ENCODE peak calls at places on chromosomes 13 and 19, in eight cellular contexts. X, S, G, J, N, M, C and W are unnamed samples.

GRCh38 chr19:33344210-33344609 is 29.3 kb upstream of the CEBPG start:
- DNase-seq in X (no peak), S (no peak), G (no peak), J (no peak), N (no peak), M (no peak), C (no peak), W (peak; percentile 28)

GRCh38 chr13:54029720-54030119 is 1001.1 kb downstream of the OLFM4 start:
- DNase-seq in X (no peak), S (no peak), G (no peak), J (no peak), N (no peak), M (no peak), C (no peak), W (no peak)

GRCh38 chr13:39835253-39835652 is 179.8 kb downstream of the COG6 start:
- DNase-seq in X (no peak), S (no peak), G (no peak), J (no peak), N (no peak), M (no peak), C (no peak), W (no peak)

GRCh38 chr19:23698711-23699520 is 11.9 kb upstream of the ZNF675 start:
- DNase-seq in X (peak; percentile 25), S (no peak), G (no peak), J (no peak), N (no peak), M (no peak), C (no peak), W (no peak)

GRCh38 chr19:50912727-50913716 is 1.8 kb upstream of the KLK4 start:
- DNase-seq in X (no peak), S (no peak), G (no peak), J (no peak), N (peak; percentile 42), M (no peak), C (no peak), W (no peak)

GRCh38 chr13:36696410-36696809 is 22.6 kb downstream of the SERTM1 start:
- DNase-seq in X (no peak), S (no peak), G (no peak), J (no peak), N (no peak), M (no peak), C (no peak), W (no peak)

GRCh38 chr19:1512671-1513491 is at the start of gene ADAMTSL5:
- DNase-seq in X (peak; percentile 45), S (no peak), G (peak; percentile 41), J (peak; percentile 32), N (peak; percentile 93), M (peak; percentile 67), C (peak; percentile 78), W (no peak)

GRCh38 chr13:19960673-19961015 is 2.1 kb downstream of the ZMYM2 start:
- DNase-seq in X (no peak), S (no peak), G (no peak), J (no peak), N (peak; percentile 13), M (no peak), C (no peak), W (no peak)

GRCh38 chr13:41365636-41366035 is 54.6 kb downstream of the NAA16 start:
- DNase-seq in X (no peak), S (no peak), G (no peak), J (no peak), N (no peak), M (no peak), C (no peak), W (no peak)

GRCh38 chr13:77779461-77780272 is 82.2 kb downstream of the SLAIN1 start:
- DNase-seq in X (no peak), S (peak; percentile 32), G (peak; percentile 1), J (peak; percentile 75), N (peak; percentile 25), M (no peak), C (peak; percentile 34), W (no peak)

GRCh38 chr19:1935484-1936208 is 5.3 kb upstream of the CSNK1G2 start:
- DNase-seq in X (no peak), S (no peak), G (no peak), J (no peak), N (no peak), M (no peak), C (no peak), W (no peak)

GRCh38 chr13:50463662-50464061 is 379.8 kb downstream of the DLEU7 start:
- DNase-seq in X (no peak), S (no peak), G (no peak), J (no peak), N (no peak), M (no peak), C (no peak), W (no peak)

GRCh38 chr13:99376132-99376531 is 68.9 kb upstream of the GPR183 start:
- DNase-seq in X (no peak), S (no peak), G (no peak), J (no peak), N (peak; percentile 61), M (no peak), C (no peak), W (no peak)

GRCh38 chr19:19579533-19580361 is 38.7 kb downstream of the PBX4 start:
- DNase-seq in X (no peak), S (no peak), G (no peak), J (no peak), N (no peak), M (no peak), C (no peak), W (peak; percentile 30)

GRCh38 chr13:108342369-108343289 is 73.1 kb downstream of the TNFSF13B start:
- DNase-seq in X (no peak), S (no peak), G (peak; percentile 4), J (no peak), N (peak; percentile 16), M (no peak), C (no peak), W (no peak)

GRCh38 chr13:114203536-114203935 is 24.5 kb downstream of the CFAP97D2 start:
- DNase-seq in X (no peak), S (no peak), G (no peak), J (no peak), N (no peak), M (no peak), C (no peak), W (no peak)

GRCh38 chr13:69641773-69642172 is 465.9 kb upstream of the ATXN8OS start:
- DNase-seq in X (no peak), S (no peak), G (no peak), J (no peak), N (no peak), M (no peak), C (no peak), W (no peak)

GRCh38 chr13:21033866-21034601 is 27.4 kb downstream of the LATS2 start:
- DNase-seq in X (no peak), S (no peak), G (no peak), J (no peak), N (no peak), M (no peak), C (no peak), W (no peak)

GRCh38 chr13:45162194-45162593 is 38.7 kb downstream of the KCTD4 start:
- DNase-seq in X (no peak), S (no peak), G (no peak), J (no peak), N (no peak), M (no peak), C (no peak), W (no peak)

GRCh38 chr19:31023038-31023437 is 326.2 kb downstream of the TSHZ3 start:
- DNase-seq in X (no peak), S (no peak), G (no peak), J (no peak), N (no peak), M (no peak), C (no peak), W (no peak)
- TF ChIP-seq CTCF in X (no peak), S (no peak), G (no peak), J (no peak), N (no peak), M (no peak), C (no peak), W (no peak)

GRCh38 chr19:42303101-42303464 is 659 bp upstream of the PAFAH1B3 start:
- DNase-seq in X (no peak), S (no peak), G (no peak), J (no peak), N (no peak), M (no peak), C (no peak), W (no peak)
- TF ChIP-seq CTCF in X (no peak), S (no peak), G (no peak), J (no peak), N (no peak), M (no peak), C (no peak), W (no peak)

GRCh38 chr19:34994286-34994642 is 5.9 kb upstream of the GRAMD1A start:
- DNase-seq in X (no peak), S (no peak), G (no peak), J (no peak), N (no peak), M (no peak), C (no peak), W (no peak)

GRCh38 chr19:34995551-34995950 is 4.6 kb upstream of the GRAMD1A start:
- DNase-seq in X (no peak), S (no peak), G (no peak), J (no peak), N (no peak), M (no peak), C (no peak), W (no peak)

GRCh38 chr19:34996978-34997640 is 3.0 kb upstream of the GRAMD1A start:
- DNase-seq in X (no peak), S (no peak), G (no peak), J (no peak), N (peak; percentile 10), M (no peak), C (no peak), W (no peak)

GRCh38 chr19:34991542-34992333 is 8.4 kb upstream of the GRAMD1A start:
- DNase-seq in X (no peak), S (no peak), G (no peak), J (no peak), N (no peak), M (no peak), C (no peak), W (no peak)

DNA sequence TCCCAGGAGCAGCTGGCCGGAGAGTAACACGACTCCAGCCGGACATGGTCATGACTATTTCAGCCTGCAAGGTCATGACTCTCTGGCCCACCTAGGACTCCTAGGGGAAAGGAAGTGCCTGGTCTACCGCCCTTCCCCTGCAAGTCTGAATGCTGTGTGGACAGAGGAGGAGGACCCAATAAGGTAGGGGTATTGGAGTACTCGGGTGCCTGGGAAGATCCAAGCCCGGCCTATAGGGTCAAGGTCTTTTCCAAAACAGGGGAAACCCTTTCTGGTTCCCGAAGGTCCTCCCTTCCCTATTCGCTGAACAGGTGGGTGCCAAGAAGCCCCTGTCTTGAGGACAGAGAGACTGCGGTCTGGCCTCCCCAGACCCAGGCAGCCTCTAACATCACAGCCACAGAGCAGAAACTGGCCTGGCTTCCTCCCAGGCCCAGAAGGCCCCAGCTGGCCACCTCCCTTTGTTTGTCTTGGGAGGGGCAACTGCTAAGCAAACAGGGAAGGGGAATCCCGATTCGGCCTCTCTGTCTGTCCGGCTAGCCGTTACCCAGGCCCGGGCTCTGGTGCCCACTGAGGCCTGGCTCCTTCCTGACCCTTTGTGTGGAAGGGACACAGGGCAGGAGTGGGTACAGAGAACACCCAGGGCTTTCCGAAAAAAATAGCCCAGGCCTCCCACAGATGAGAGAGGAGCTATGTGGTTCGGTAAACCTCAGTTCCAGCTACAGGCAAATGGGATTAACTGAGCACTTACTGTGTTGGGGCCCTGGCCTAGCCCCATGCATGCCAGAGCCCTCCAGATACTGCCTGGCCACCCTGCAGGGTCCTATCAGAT is 5.3 kb upstream of the GRAMD1A start:
- DNase-seq in X (no peak), S (no peak), G (peak; percentile 99), J (no peak), N (peak; percentile 6), M (no peak), C (peak; percentile 58), W (no peak)
- TF ChIP-seq CTCF in X (no peak), S (no peak), G (no peak), J (no peak), N (no peak), M (no peak), C (no peak), W (no peak)

GRCh38 chr13:24038846-24039330 is 121.6 kb upstream of the SPATA13 start:
- DNase-seq in X (no peak), S (peak; percentile 23), G (no peak), J (peak; percentile 59), N (no peak), M (no peak), C (no peak), W (no peak)
- TF ChIP-seq CTCF in X (no peak), S (no peak), G (no peak), J (no peak), N (no peak), M (no peak), C (no peak), W (no peak)